ENCODE peak calls at places on chromosomes 7 and 10, in five cellular contexts. Y is CD4-positive, alpha-beta T cell; S is GM06990; E is neuronal stem cell; A is AG09309. H is an unnamed sample.

GRCh38 chr7:522071-522937 is 2.7 kb upstream of the PDGFA start:
- DNase-seq in A (no peak), E (no peak), Y (no peak), S (peak), H (no peak)

GRCh38 chr7:2720024-2720423 is 32.0 kb downstream of the AMZ1 start:
- DNase-seq in E (no peak), A (no peak), S (no peak), Y (no peak), H (no peak)

GRCh38 chr10:58892039-58892665 is 284.3 kb upstream of the PHYHIPL start:
- DNase-seq in S (no peak), E (no peak), A (no peak), Y (no peak), H (no peak)

GRCh38 chr7:101971457-101971856 is 154.0 kb downstream of the CUX1 start:
- DNase-seq in Y (no peak), E (no peak), S (no peak), A (no peak), H (no peak)

GRCh38 chr7:92765725-92766124 is 70.6 kb downstream of the CDK6 start:
- DNase-seq in Y (no peak), S (no peak), A (peak), E (no peak), H (no peak)

GRCh38 chr7:94971051-94971867 is 63.9 kb downstream of the PPP1R9A start:
- DNase-seq in Y (no peak), E (no peak), A (no peak), S (no peak), H (no peak)

GRCh38 chr7:149838992-149839408 is 825 bp downstream of the ZNF862 start:
- DNase-seq in E (peak), Y (no peak), A (no peak), S (no peak), H (no peak)

GRCh38 chr7:28872226-28872625 is 85.9 kb downstream of the TRIL start:
- DNase-seq in S (no peak), E (no peak), A (no peak), Y (no peak), H (no peak)

GRCh38 chr10:96400465-96400864 is 41.7 kb upstream of the OPALIN start:
- DNase-seq in Y (no peak), E (no peak), S (no peak), A (no peak), H (no peak)

GRCh38 chr10:4051408-4052151 is 266.6 kb upstream of the KLF6 start:
- DNase-seq in Y (no peak), A (no peak), S (no peak), E (no peak), H (no peak)

GRCh38 chr7:53229202-53229601 is 193.8 kb downstream of the POM121L12 start:
- DNase-seq in E (no peak), A (no peak), S (no peak), Y (no peak), H (no peak)